ENCODE peak calls at places on chromosomes 7 and 10, in four cellular contexts. R, Y, I and A are unnamed samples. For H3K4me1, the result is how much of the 10 kb centered on the place peaks cover.

GRCh38 chr7:149714910-149715471 is 58.4 kb downstream of the ZNF467 start:
- DNase-seq in Y (peak), R (no peak), I (no peak), A (no peak)

GRCh38 chr7:44104880-44105771 is 981 bp downstream of the AEBP1 start:
- DNase-seq in R (peak), I (peak), Y (peak), A (peak)

GRCh38 chr7:149664176-149664575 is 109.2 kb downstream of the ZNF467 start:
- DNase-seq in R (no peak), I (no peak), Y (no peak), A (no peak)

GRCh38 chr7:80184693-80185092 is 50.1 kb downstream of the GNAI1 start:
- DNase-seq in R (no peak), Y (no peak), I (no peak), A (no peak)

GRCh38 chr10:131032329-131033165 is 279.0 kb downstream of the TCERG1L start:
- DNase-seq in I (no peak), R (no peak), Y (no peak), A (no peak)

GRCh38 chr7:39633563-39634550 is 10.5 kb downstream of the RALA start:
- DNase-seq in I (peak), R (no peak), Y (no peak), A (no peak)

GRCh38 chr7:134920026-134920758 is 66.1 kb upstream of the AGBL3 start:
- DNase-seq in R (no peak), Y (peak), I (peak), A (no peak)

GRCh38 chr7:157603005-157603404 is 266.2 kb downstream of the DNAJB6 start:
- DNase-seq in I (no peak), Y (no peak), R (no peak), A (no peak)

GRCh38 chr7:109864263-109864662 is 1226.7 kb upstream of the LRRN3 start:
- DNase-seq in I (no peak), Y (no peak), R (no peak), A (peak)

GRCh38 chr10:48511855-48512191 is 93.0 kb downstream of the ARHGAP22 start:
- DNase-seq in R (no peak), I (no peak), Y (no peak), A (no peak)

GRCh38 chr7:127380479-127380878 is 12.0 kb downstream of the ZNF800 start:
- DNase-seq in I (no peak), R (no peak), Y (no peak), A (no peak)

GRCh38 chr10:90927293-90927692 is 6.4 kb upstream of the ANKRD1 start:
- DNase-seq in Y (no peak), I (no peak), R (no peak), A (no peak)
- H3K4me1 ChIP-seq in Y (under half), I (under half), R (under half), A (under half)

GRCh38 chr7:82722946-82723345 is 279.4 kb upstream of the CACNA2D1 start:
- DNase-seq in Y (no peak), I (no peak), R (no peak), A (no peak)
- H3K4me1 ChIP-seq in Y (under half), I (under half), R (under half), A (under half)

DNA sequence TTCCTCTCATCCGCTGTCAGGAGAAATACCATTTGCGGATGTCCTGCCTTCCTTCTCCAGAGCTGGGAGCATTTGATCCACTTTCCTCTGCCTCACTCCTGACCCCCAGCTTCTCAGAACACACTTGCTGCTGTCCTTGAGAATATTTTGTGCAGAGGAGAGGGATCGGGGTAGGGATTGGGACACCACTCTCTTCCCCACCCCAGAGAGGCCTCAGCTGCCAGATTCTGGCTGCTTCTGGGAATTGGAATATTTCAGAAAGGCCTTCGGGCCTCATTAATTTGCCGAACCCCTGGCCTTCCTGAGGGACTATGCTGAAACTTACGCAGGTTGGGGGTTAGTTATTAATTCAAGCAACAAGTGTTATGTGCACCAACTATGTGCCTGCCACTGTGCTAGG is 96.9 kb downstream of the C10orf105 start:
- DNase-seq in R (no peak), I (no peak), Y (no peak), A (no peak)
- H3K4me1 ChIP-seq in R (under half), I (under half), Y (under half), A (half or more)

GRCh38 chr10:97174276-97174775 is 11.4 kb downstream of the SLIT1 start:
- DNase-seq in Y (no peak), I (no peak), R (no peak), A (no peak)
- H3K4me1 ChIP-seq in Y (under half), I (under half), R (under half), A (under half)

DNA sequence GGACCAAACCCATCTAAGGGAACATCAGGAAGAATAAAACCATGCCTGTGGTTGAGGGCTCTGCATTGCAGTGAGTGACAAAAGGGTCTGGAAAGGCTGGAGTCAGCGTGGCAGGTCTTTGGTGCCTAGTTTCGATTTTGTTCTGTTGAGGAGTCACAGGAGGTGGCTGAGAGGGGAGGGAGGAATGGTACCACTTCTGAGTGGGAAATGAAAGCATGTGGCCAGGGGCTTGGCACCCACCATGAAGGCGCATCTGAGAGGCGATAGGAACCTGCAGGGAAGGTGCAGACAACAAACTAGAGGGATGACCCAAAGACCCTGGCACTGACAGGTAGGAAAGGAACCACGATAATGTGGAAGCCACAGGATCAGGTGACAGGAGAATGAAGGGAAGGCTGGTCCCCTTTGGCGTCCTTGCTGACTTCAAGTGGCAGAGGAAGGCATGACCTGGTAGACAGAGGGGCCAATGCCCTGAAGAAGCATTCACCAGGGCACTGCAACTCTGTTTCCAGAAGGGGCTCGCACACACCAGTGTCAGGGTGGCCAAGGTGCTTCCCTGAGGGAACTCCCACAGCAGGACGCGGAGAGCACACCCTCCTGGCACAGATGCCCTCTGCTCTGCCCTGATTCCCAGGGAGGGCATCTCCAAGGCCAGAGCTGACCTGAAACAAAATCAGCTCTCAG is 41.7 kb downstream of the HIPK2 start:
- DNase-seq in Y (no peak), R (no peak), I (no peak), A (no peak)
- H3K4me1 ChIP-seq in Y (under half), R (under half), I (half or more), A (under half)

DNA sequence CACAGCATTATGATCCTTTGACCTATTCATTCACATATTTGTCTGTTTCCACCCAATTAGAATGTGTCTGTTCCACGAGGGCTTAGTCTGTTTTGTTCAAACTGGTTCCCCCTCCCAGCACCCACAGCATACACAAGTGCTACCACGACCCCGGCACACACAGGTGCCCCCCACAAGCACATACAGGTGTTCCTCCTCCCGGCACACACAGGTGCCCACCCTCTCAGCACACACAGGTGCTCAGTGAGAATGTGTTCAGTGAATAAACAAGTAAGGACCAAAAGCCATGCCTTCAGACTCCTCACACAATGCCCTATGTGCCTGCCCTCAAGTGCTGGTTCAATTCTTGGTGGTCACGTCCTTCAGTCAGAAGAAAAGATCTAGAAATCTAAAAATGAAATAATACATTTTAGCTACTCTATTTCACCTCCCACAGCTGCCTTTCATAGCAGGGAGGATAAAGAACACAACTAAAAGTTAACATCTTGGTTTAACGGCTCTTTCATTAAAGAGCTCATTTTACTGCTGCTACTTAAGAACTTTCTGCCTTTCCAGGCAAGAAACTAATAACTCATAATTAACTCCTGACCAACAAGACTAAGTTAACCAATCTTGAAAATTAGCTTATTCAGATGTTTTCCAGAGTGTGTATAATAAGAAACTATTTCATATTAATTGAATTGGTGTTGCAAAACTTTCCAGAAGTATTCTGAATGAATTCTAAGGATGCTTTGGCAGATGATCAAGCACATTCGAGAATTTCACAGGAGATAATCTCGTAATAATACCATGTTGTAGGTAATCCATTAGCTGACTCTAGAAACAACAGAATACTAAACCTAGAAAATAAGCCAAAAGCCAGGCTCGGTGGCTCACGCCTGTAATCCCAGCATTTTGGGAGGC is 2.3 kb downstream of the DNMBP start:
- DNase-seq in R (no peak), I (peak), Y (peak), A (no peak)
- H3K4me1 ChIP-seq in R (under half), I (under half), Y (under half), A (under half)

GRCh38 chr10:77798940-77799339 is 127.6 kb downstream of the DLG5 start:
- DNase-seq in I (no peak), R (no peak), Y (peak), A (no peak)
- H3K4me1 ChIP-seq in I (under half), R (under half), Y (under half), A (under half)